ENCODE peak calls at places on chromosomes 6 and 20, in nine cellular contexts. W, U, V, P, A, J, E, G and H are unnamed samples.

GRCh38 chr6:169975286-169975685 is 223.9 kb downstream of the ERMARD start:
- DNase-seq in W (no peak), A (no peak), J (no peak), E (no peak), V (peak), U (no peak), P (no peak), G (no peak), H (no peak)

GRCh38 chr6:82951389-82951788 is 114.3 kb downstream of the UBE3D start:
- DNase-seq in E (no peak), P (no peak), G (no peak), V (no peak), A (no peak), U (no peak), J (no peak), W (no peak), H (no peak)

GRCh38 chr6:29908710-29909109 is 33.6 kb upstream of the HLA-A start:
- DNase-seq in W (no peak), E (no peak), P (no peak), A (no peak), U (no peak), J (no peak), V (no peak), G (no peak), H (no peak)

GRCh38 chr6:2988076-2988425 is 11.6 kb upstream of the NQO2 start:
- DNase-seq in J (no peak), W (no peak), G (no peak), U (no peak), E (no peak), P (no peak), A (no peak), V (no peak), H (no peak)

GRCh38 chr6:134026597-134026996 is 25.8 kb downstream of the SLC2A12 start:
- DNase-seq in U (no peak), E (peak), W (no peak), V (no peak), J (no peak), A (no peak), P (no peak), G (no peak), H (no peak)

GRCh38 chr6:11214438-11214837 is 18.0 kb downstream of the NEDD9 start:
- DNase-seq in E (no peak), A (no peak), V (no peak), G (no peak), J (no peak), U (no peak), P (no peak), W (no peak), H (no peak)

GRCh38 chr20:44210422-44211176 is at the start of gene OSER1:
- DNase-seq in P (peak), U (peak), J (peak), V (peak), G (peak), W (peak), A (peak), E (peak), H (peak)

GRCh38 chr6:32131439-32131948 is 1.4 kb upstream of the FKBPL start:
- DNase-seq in W (no peak), P (no peak), G (no peak), U (no peak), A (no peak), E (no peak), V (no peak), J (no peak), H (no peak)

GRCh38 chr6:119043783-119044182 is 34.7 kb downstream of the FAM184A start:
- DNase-seq in E (no peak), A (no peak), W (no peak), V (no peak), P (no peak), J (no peak), U (no peak), G (no peak), H (no peak)

GRCh38 chr6:20918868-20919267 is 384.6 kb downstream of the CDKAL1 start:
- DNase-seq in G (no peak), A (no peak), P (no peak), W (no peak), V (no peak), E (no peak), J (peak), U (no peak), H (peak)

GRCh38 chr6:56693246-56693607 is 50.5 kb upstream of the DST start:
- DNase-seq in P (peak), G (no peak), E (peak), V (peak), J (no peak), U (no peak), A (no peak), W (peak), H (no peak)

GRCh38 chr20:25669826-25670422 is 26.7 kb downstream of the ZNF337 start:
- DNase-seq in U (no peak), J (no peak), W (peak), A (no peak), G (peak), E (peak), V (no peak), P (no peak), H (no peak)

GRCh38 chr20:41643504-41643938 is 25.3 kb upstream of the CHD6 start:
- DNase-seq in E (peak), U (no peak), W (no peak), V (peak), J (no peak), P (peak), A (no peak), G (no peak), H (no peak)

GRCh38 chr20:7650481-7650880 is 289.8 kb downstream of the HAO1 start:
- DNase-seq in P (no peak), W (peak), E (peak), J (no peak), A (no peak), U (no peak), G (no peak), V (no peak), H (no peak)

GRCh38 chr6:98458713-98459112 is 375.7 kb upstream of the POU3F2 start:
- DNase-seq in W (no peak), U (no peak), E (no peak), J (no peak), A (no peak), V (no peak), G (no peak), P (no peak), H (no peak)

DNA sequence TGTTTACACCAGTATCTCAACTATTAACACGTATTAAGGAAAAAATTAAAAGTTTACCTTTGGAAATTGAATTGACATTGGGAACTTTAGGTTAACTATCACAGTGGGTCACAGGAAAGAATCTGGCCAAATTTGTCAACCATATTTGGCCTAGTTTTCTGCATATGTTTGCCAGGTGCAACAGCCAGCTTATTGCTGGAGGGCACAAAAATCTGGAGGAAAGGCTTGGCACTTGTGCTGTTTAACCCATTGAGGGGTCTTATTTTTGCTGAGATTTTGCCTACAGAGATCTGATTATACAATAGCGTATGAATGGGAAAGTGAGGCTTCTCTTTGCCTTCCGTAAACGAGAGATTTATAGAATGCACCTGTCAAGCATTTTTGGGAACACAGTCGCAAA is 190.4 kb downstream of the PRL start:
- DNase-seq in A (no peak), J (no peak), W (no peak), G (peak), P (no peak), E (no peak), V (no peak), U (no peak), H (no peak)
- TF ChIP-seq CTCF in A (no peak), J (no peak), W (no peak), G (no peak), P (no peak), E (no peak), V (no peak), U (no peak), H (no peak)

GRCh38 chr6:37131104-37131959 is 38.6 kb upstream of the PIM1 start:
- DNase-seq in A (no peak), U (no peak), W (no peak), G (peak), P (peak), V (peak), J (no peak), E (no peak), H (no peak)
- H3K4me3 ChIP-seq in A (no peak), U (no peak), W (no peak), G (no peak), P (peak), V (no peak), J (no peak), E (no peak), H (no peak)

DNA sequence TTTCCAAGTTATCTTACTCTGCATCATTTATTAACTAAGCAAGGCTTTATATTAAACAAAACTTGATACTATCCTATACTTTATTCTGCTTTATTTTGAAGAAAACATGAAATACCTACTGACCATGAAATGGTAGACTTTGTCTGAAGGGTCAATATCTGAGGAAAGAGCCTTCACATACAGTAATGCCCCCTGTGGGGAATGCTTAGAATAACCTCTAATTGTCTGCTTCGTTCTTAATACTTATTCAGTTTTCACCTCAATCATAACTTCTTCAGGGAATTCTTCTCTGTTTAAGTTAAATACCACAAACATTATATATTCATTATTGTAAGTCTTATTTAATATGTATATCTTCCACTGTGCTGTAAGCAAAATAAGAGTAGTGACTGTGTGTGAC is 498.9 kb upstream of the MANEA start:
- DNase-seq in P (no peak), W (no peak), A (no peak), V (no peak), G (no peak), U (no peak), E (no peak), J (no peak), H (no peak)
- TF ChIP-seq CTCF in P (no peak), W (no peak), A (no peak), V (no peak), G (peak), U (no peak), E (no peak), J (no peak), H (no peak)

GRCh38 chr6:109062756-109063352 is 31.8 kb downstream of the SESN1 start:
- DNase-seq in A (no peak), V (no peak), P (no peak), G (no peak), U (no peak), J (no peak), E (no peak), W (no peak), H (no peak)
- H3K4me3 ChIP-seq in A (no peak), V (no peak), P (no peak), G (no peak), U (no peak), J (no peak), E (no peak), W (no peak), H (no peak)

GRCh38 chr6:41728073-41728936 is 7.1 kb downstream of the TFEB start:
- DNase-seq in J (no peak), W (no peak), U (no peak), E (no peak), A (no peak), P (no peak), G (no peak), V (no peak), H (peak)

GRCh38 chr6:41730531-41731436 is 4.6 kb downstream of the TFEB start:
- DNase-seq in P (no peak), J (no peak), A (no peak), W (no peak), U (no peak), V (no peak), G (peak), E (no peak), H (no peak)

GRCh38 chr6:41727705-41728072 is 7.7 kb downstream of the TFEB start:
- DNase-seq in V (no peak), G (no peak), P (no peak), J (no peak), A (no peak), U (no peak), W (no peak), E (no peak), H (no peak)

GRCh38 chr6:41728954-41729353 is 6.5 kb downstream of the TFEB start:
- DNase-seq in U (no peak), G (no peak), P (no peak), W (no peak), A (no peak), J (no peak), V (no peak), E (no peak), H (no peak)

GRCh38 chr6:41729624-41730023 is 5.8 kb downstream of the TFEB start:
- DNase-seq in G (no peak), V (no peak), E (no peak), A (no peak), W (no peak), P (no peak), J (no peak), U (no peak), H (no peak)
- TF ChIP-seq CTCF in G (no peak), V (no peak), E (no peak), A (no peak), W (no peak), P (no peak), J (no peak), U (no peak), H (no peak)

GRCh38 chr20:62591591-62591990 is 50.7 kb upstream of the SLCO4A1 start:
- DNase-seq in A (no peak), U (no peak), V (no peak), P (no peak), J (no peak), E (no peak), W (no peak), G (no peak), H (no peak)
- H3K4me3 ChIP-seq in A (no peak), U (no peak), V (no peak), P (no peak), J (no peak), E (no peak), W (no peak), G (no peak), H (no peak)

GRCh38 chr6:160071805-160072687 is 49.6 kb upstream of the SLC22A1 start:
- DNase-seq in U (no peak), W (no peak), A (no peak), J (no peak), E (no peak), P (no peak), V (no peak), G (no peak), H (no peak)
- TF ChIP-seq CTCF in U (no peak), W (peak), A (no peak), J (peak), E (peak), P (no peak), V (no peak), G (peak), H (no peak)

DNA sequence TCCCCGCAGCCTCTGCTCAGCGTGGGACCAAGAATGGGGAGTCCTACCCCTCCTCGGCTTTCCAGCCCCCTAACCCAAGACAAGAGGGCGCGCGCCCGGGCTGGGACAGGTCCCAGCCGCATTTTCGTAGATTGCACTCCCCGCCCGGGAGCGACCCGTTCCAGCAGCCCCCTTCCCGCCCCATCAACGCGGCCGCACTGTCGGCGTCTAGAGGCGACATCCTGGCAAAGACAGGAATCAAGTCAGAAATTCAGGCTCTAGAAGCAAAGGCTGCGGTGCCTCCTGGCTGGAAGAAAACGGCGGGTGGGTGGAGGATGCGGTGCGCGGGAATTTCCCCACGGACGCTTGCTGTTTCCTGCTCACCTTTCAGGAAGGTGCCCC is 957 bp downstream of the PROKR2 start:
- DNase-seq in U (no peak), J (no peak), P (no peak), G (peak), E (no peak), V (no peak), A (no peak), W (no peak), H (no peak)
- H3K4me3 ChIP-seq in U (no peak), J (no peak), P (no peak), G (peak), E (no peak), V (no peak), A (no peak), W (no peak), H (no peak)

DNA sequence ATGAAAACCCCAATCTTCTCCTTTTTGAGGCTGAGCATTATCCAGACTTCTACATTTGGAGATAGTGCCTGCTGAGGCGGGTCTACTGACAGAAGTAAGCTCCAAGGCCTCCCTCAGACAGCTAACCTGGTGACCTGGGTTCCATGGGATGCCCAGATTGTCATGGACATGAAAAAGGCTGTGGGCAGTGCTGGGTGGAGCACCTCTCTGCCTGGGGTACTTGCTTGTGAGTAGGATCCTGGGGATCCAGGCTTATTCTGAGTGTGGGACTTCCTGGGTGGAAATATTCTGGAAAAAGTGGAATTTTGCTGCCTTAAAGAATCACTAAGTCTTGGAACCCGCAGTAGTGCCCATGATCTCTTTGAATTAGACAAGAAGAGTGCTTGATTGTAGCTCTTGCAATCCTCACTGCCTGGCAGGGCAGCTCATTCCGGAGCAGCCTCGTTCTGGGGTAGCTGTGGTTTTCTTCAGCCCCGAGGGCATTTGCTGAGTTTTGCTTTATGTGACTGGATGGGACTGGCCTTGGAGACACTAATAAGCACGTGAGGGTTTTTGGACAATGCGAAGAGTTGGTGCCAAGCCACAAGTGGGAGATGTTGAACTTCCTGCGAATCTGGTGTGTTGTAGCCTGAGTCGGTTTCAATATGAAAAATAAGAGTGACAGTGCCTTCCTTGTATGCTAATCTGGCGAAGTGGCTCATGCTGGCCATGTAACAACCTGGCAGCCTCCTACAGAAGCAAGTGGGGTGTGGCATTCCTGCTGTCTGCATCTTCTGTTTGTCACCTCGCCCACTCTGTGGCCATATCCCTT is 28.2 kb downstream of the SNRNP48 start:
- DNase-seq in U (no peak), G (no peak), E (peak), A (peak), J (no peak), P (no peak), W (peak), V (peak), H (peak)
- TF ChIP-seq CTCF in U (no peak), G (no peak), E (peak), A (no peak), J (peak), P (no peak), W (peak), V (no peak), H (no peak)